ENCODE peak calls at places on chromosome 21, in four cellular contexts. A, J, K and S are unnamed samples.

GRCh38 chr21:41571938-41572510 is 64.1 kb upstream of the TMPRSS2 start:
- DNase-seq in A (no peak), J (no peak), K (no peak), S (no peak)

GRCh38 chr21:34202553-34203332 is 129.4 kb downstream of the MRPS6 start:
- DNase-seq in A (no peak), J (no peak), K (no peak), S (no peak)

GRCh38 chr21:34582506-34583150 is 32.3 kb downstream of the RCAN1 start:
- DNase-seq in A (peak; percentile 62), J (no peak), K (no peak), S (peak; percentile 64)

GRCh38 chr21:25029580-25029979 is 577.7 kb downstream of the MRPL39 start:
- DNase-seq in A (no peak), J (no peak), K (no peak), S (no peak)

GRCh38 chr21:44999972-45000636 is 60.3 kb downstream of the SLX9 start:
- DNase-seq in A (no peak), J (no peak), K (no peak), S (no peak)

GRCh38 chr21:32190491-32191144 is 88.2 kb downstream of the MIS18A start:
- DNase-seq in A (no peak), J (no peak), K (no peak), S (peak; percentile 53)

GRCh38 chr21:35619184-35619583 is 441.1 kb downstream of the SETD4 start:
- DNase-seq in A (peak; percentile 86), J (no peak), K (no peak), S (no peak)

GRCh38 chr21:36769051-36769867 is 70.3 kb downstream of the SIM2 start:
- DNase-seq in A (peak; percentile 66), J (no peak), K (no peak), S (no peak)

GRCh38 chr21:29376556-29376955 is 77.8 kb downstream of the BACH1 start:
- DNase-seq in A (peak; percentile 24), J (peak; percentile 1), K (peak; percentile 8), S (no peak)

GRCh38 chr21:33394260-33394659 is 9.0 kb upstream of the IFNGR2 start:
- DNase-seq in A (no peak), J (no peak), K (no peak), S (no peak)

GRCh38 chr21:41678016-41678935 is 88.6 kb downstream of the RIPK4 start:
- DNase-seq in A (peak; percentile 25), J (peak; percentile 55), K (no peak), S (no peak)

GRCh38 chr21:37562920-37563640 is 196.5 kb downstream of the DYRK1A start:
- DNase-seq in A (no peak), J (no peak), K (no peak), S (peak; percentile 83)

GRCh38 chr21:42062543-42063022 is 8.5 kb upstream of the UMODL1 start:
- DNase-seq in A (no peak), J (peak; percentile 13), K (peak; percentile 59), S (no peak)

GRCh38 chr21:42056996-42057689 is 14.0 kb upstream of the UMODL1 start:
- DNase-seq in A (peak; percentile 15), J (peak; percentile 20), K (no peak), S (no peak)

GRCh38 chr21:25518491-25518911 is 88.8 kb downstream of the MRPL39 start:
- DNase-seq in A (peak; percentile 18), J (no peak), K (no peak), S (no peak)

GRCh38 chr21:35376406-35377135 is 327.5 kb upstream of the RUNX1 start:
- DNase-seq in A (peak; percentile 50), J (no peak), K (no peak), S (no peak)

GRCh38 chr21:32523463-32523862 is 61.9 kb downstream of the TCP10L start:
- DNase-seq in A (no peak), J (no peak), K (no peak), S (no peak)

GRCh38 chr21:38298833-38299232 is 42.0 kb downstream of the KCNJ15 start:
- DNase-seq in A (no peak), J (no peak), K (no peak), S (no peak)

GRCh38 chr21:38914531-38915385 is 109.0 kb downstream of the ETS2 start:
- DNase-seq in A (peak; percentile 35), J (peak; percentile 20), K (no peak), S (peak; percentile 44)

GRCh38 chr21:38159355-38159754 is 97.4 kb upstream of the KCNJ15 start:
- DNase-seq in A (peak; percentile 73), J (peak; percentile 69), K (no peak), S (peak; percentile 88)

GRCh38 chr21:46435786-46436227 is 22.9 kb upstream of the DIP2A start:
- DNase-seq in A (no peak), J (no peak), K (no peak), S (no peak)

GRCh38 chr21:27320868-27321267 is 354.0 kb upstream of the ADAMTS5 start:
- DNase-seq in A (no peak), J (no peak), K (no peak), S (no peak)

GRCh38 chr21:26112127-26112742 is 58.3 kb downstream of the APP start:
- DNase-seq in A (no peak), J (no peak), K (no peak), S (no peak)

GRCh38 chr21:39852726-39853510 is 14.3 kb upstream of the PCP4 start:
- DNase-seq in A (no peak), J (no peak), K (no peak), S (no peak)

GRCh38 chr21:15604424-15604823 is 125.4 kb upstream of the USP25 start:
- DNase-seq in A (peak; percentile 85), J (no peak), K (no peak), S (no peak)